ENCODE peak calls at places on chromosomes 16 and 17, in seven cellular contexts. L is stimulated activated CD4-positive, alpha-beta T cell treated with anti-CD3 and anti-CD28 coated beads, Interleukin-15, amount 100 ng/mL, for 1 hour; B is fibroblast of lung; F is hypothalamus; C is choroid plexus epithelial cell; O is mesothelial cell of epicardium; T is HTR-8/SVneo. I is an unnamed sample.

GRCh38 chr17:62581769-62582168 is 45.7 kb upstream of the MRC2 start:
- DNase-seq in L (no peak), B (no peak), F (no peak), C (no peak), O (no peak), T (no peak), I (no peak)

GRCh38 chr17:75864448-75864871 is 9.3 kb upstream of the WBP2 start:
- DNase-seq in L (no peak), B (peak), F (no peak), C (peak), O (no peak), T (no peak), I (no peak)

GRCh38 chr17:74361613-74362391 is at the start of gene BTBD17:
- DNase-seq in L (no peak), B (peak), F (peak), C (peak), O (no peak), T (no peak), I (no peak)

GRCh38 chr16:84513111-84514065 is 8.9 kb upstream of the MEAK7 start:
- DNase-seq in L (no peak), B (peak), F (no peak), C (peak), O (no peak), T (peak), I (peak)

GRCh38 chr16:8173111-8173644 is 417.1 kb downstream of the TMEM114 start:
- DNase-seq in L (no peak), B (peak), F (peak), C (peak), O (peak), T (peak), I (peak)

GRCh38 chr17:79536212-79536840 is 74.5 kb downstream of the RBFOX3 start:
- DNase-seq in L (no peak), B (no peak), F (no peak), C (no peak), O (no peak), T (no peak), I (no peak)

GRCh38 chr16:87553174-87553573 is 49.1 kb upstream of the JPH3 start:
- DNase-seq in L (no peak), B (no peak), F (no peak), C (no peak), O (no peak), T (no peak), I (no peak)

GRCh38 chr16:1721372-1721771 is 15.4 kb downstream of the MAPK8IP3 start:
- DNase-seq in L (no peak), B (no peak), F (no peak), C (no peak), O (no peak), T (no peak), I (no peak)

GRCh38 chr17:41982026-41982989 is 15.7 kb downstream of the CNP start:
- DNase-seq in L (no peak), B (no peak), F (no peak), C (peak), O (no peak), T (no peak), I (peak)

GRCh38 chr17:82241926-82242697 is 13.3 kb downstream of the SLC16A3 start:
- DNase-seq in L (no peak), B (peak), F (no peak), C (peak), O (no peak), T (no peak), I (no peak)

GRCh38 chr16:51762081-51762995 is 611.3 kb upstream of the SALL1 start:
- DNase-seq in L (peak), B (peak), F (peak), C (peak), O (peak), T (peak), I (peak)

GRCh38 chr16:19548144-19548543 is 7.4 kb upstream of the VPS35L start:
- DNase-seq in L (no peak), B (no peak), F (no peak), C (no peak), O (no peak), T (no peak), I (no peak)

GRCh38 chr16:85716680-85717038 is 27.9 kb upstream of the GINS2 start:
- DNase-seq in L (no peak), B (no peak), F (peak), C (no peak), O (no peak), T (no peak), I (peak)

GRCh38 chr17:5584383-5584951 is at the start of gene NLRP1:
- DNase-seq in L (peak), B (peak), F (peak), C (peak), O (no peak), T (peak), I (peak)

GRCh38 chr16:88882358-88883030 is 16.0 kb upstream of the PABPN1L start:
- DNase-seq in L (no peak), B (no peak), F (no peak), C (no peak), O (no peak), T (no peak), I (peak)

GRCh38 chr16:82629441-82630027 is 2.8 kb downstream of the CDH13 start:
- DNase-seq in L (no peak), B (peak), F (no peak), C (no peak), O (no peak), T (peak), I (peak)

GRCh38 chr17:35906559-35907265 is 23.9 kb downstream of the RDM1 start:
- DNase-seq in L (no peak), B (no peak), F (no peak), C (peak), O (no peak), T (no peak), I (no peak)

GRCh38 chr17:38848557-38848891 is 5.0 kb downstream of the RPL23 start:
- DNase-seq in L (no peak), B (no peak), F (no peak), C (no peak), O (no peak), T (no peak), I (no peak)

GRCh38 chr16:69382421-69382820 is 3.4 kb downstream of the TERF2 start:
- DNase-seq in L (no peak), B (no peak), F (no peak), C (no peak), O (no peak), T (no peak), I (no peak)